ENCODE peak calls at places on chromosome 14, in four cellular contexts. D is Peyer's patch, W is right lobe of liver, P is H1. N is an unnamed sample.

GRCh38 chr14:59028476-59029202 is 159.8 kb upstream of the DAAM1 start:
- DNase-seq in D (no peak), P (peak; percentile 62), W (peak; percentile 68), N (peak; percentile 61)

GRCh38 chr14:102015771-102016170 is 51.4 kb downstream of the DYNC1H1 start:
- DNase-seq in D (no peak), W (no peak), P (no peak), N (no peak)

GRCh38 chr14:60565211-60565610 is 56.3 kb downstream of the SIX6 start:
- DNase-seq in D (no peak), P (no peak), W (no peak), N (no peak)

GRCh38 chr14:37289688-37290087 is 92.0 kb downstream of the MIPOL1 start:
- DNase-seq in D (no peak), W (no peak), P (no peak), N (no peak)

GRCh38 chr14:50719911-50720759 is 52.0 kb upstream of the SAV1 start:
- DNase-seq in P (no peak), W (no peak), D (no peak), N (no peak)

GRCh38 chr14:55430024-55430690 is 10.3 kb downstream of the TBPL2 start:
- DNase-seq in D (peak; percentile 30), P (no peak), W (no peak), N (no peak)

GRCh38 chr14:99234982-99235491 is 37.0 kb downstream of the BCL11B start:
- DNase-seq in P (peak; percentile 79), W (no peak), D (no peak), N (no peak)

GRCh38 chr14:104687601-104688504 is 1.6 kb upstream of the INF2 start:
- DNase-seq in D (peak; percentile 32), P (no peak), W (peak; percentile 97), N (peak; percentile 92)

GRCh38 chr14:31692376-31692781 is 131.2 kb downstream of the NUBPL start:
- DNase-seq in P (no peak), D (no peak), W (no peak), N (no peak)

GRCh38 chr14:33475623-33476022 is 475.3 kb downstream of the EGLN3 start:
- DNase-seq in D (no peak), W (no peak), P (peak; percentile 76), N (no peak)

DNA sequence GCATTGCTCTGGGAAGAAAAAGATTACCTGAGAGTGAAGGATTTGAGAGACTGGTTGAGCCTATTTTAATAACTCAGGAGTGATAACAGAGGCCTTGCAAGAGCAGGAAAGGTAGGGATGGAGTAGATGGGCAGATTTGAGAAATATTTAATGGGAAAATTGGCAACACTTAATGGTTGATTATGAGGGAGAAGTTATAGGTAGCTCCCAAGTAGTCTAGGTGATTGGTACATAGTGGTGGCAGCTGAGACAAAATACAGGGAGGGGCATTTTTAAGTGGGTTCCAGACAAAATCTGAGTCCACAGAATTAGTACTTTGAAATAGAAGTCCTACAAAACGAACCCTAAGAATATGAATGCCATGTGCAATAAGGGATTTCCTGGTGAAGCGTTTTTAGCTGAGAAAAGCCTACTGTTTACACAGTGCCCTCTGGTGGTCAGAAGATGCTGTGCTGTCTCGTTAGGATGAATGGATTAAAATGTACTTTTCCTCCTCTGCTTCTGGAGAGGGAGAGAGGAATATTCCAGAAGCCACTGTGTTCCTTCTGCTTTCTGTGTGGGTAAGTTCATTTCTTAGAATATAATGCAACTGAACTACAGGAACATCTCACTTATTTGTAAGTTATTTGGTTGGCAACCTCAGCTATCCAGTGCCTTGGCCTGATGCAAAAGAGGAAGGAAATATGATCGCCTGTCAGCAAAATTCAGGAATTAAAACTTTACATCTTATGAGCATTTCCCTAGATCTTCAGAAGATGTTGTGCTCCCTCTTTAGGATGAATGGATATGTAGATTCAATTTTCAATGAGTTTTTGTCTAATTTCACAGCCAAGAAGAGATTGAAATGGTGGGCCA is 6.5 kb downstream of the ZBTB1 start:
- DNase-seq in W (no peak), P (peak; percentile 75), D (peak; percentile 81), N (peak; percentile 71)
- TF ChIP-seq POLR2A in W (no peak), P (no peak), D (no peak), N (no peak)

DNA sequence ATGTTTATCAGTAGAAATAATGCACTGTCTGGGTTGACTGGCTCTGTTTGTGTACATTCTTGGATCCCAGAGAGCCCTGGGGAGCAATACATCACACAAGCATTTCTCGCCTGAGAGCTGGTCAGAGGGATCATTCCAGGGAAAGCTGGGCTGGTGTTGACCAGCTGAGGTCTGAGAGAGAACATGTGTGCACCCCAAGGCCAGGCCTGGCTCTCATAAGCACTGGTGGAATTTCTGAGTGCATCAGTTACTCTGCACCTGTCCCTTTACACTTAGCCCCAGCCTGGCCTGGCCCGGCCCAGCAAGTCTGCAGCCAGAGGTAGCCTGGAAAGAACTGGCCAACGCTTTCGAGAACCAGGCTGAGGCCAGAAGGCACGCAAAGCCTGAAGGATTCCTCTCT is 30.0 kb upstream of the LTBP2 start:
- DNase-seq in D (no peak), P (no peak), W (no peak), N (peak; percentile 51)
- TF ChIP-seq POLR2A in D (no peak), P (no peak), W (no peak), N (no peak)

GRCh38 chr14:93249128-93249831 is 42.2 kb downstream of the UBR7 start:
- DNase-seq in D (no peak), P (no peak), W (no peak), N (no peak)
- TF ChIP-seq POLR2A in D (no peak), P (no peak), W (no peak), N (no peak)

DNA sequence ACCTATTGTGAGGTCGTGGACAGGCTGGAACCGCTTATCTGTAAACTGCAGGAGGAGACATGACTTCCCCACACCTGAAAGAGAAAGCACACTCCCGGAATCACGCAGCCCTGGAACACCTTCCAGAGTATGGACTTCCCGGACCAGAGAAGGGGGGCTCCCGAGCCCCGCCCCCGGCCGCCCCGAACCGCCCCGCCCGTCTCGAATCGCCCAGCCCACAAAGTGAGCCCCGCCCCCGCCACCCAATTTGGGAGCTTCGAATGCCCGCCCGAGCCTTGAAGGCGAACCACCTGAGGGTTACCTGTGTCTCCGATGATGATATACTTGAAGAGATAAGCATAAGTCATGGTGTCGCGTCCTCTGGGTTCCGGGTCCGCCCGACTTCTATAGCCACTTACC is 234 bp downstream of the RAB2B start:
- DNase-seq in D (peak; percentile 90), W (peak; percentile 93), P (no peak), N (peak; percentile 85)
- TF ChIP-seq POLR2A in D (no peak), W (no peak), P (no peak), N (no peak)

DNA sequence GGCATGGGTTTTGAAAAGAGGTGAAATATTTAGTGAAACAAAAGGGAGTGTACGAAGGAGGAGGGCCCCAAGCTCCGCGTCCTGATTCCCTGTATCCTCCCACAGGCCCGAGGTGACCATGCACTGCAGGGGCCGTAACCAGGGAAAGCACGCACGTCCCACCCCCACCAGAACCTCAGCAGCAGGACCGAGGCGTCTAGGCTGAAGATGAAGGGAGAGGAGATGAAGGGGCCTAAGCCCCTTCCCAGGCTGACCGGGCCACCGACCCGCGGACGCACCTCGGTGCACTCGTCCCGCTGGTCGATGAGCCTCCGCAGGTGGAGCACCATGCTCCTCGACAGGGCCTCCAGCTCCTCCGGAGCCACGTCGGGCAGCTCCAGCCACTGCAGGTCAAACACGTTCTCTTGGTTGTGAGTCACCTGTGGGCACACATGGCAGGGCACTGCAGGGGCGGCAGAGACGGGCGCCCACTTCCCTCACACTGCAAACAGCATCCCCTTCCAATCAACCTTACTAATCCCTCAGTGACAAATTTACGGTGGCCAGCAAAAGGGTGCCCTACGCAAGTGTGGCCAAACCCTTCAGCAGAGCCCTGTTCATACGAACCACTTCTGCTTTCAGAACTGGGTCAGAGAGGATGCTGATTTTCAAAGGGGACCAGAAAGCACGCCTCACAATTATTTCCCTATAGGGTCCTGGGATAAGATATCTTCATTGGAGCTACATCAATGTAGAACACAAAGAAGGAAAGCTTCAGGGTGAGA is 77.8 kb downstream of the CCDC88C start:
- DNase-seq in W (no peak), P (no peak), D (no peak), N (no peak)
- TF ChIP-seq POLR2A in W (no peak), P (no peak), D (no peak), N (no peak)

GRCh38 chr14:77322209-77322902 is 1.5 kb downstream of the GSTZ1 start:
- DNase-seq in D (no peak), P (no peak), W (no peak), N (no peak)

GRCh38 chr14:77322951-77323350 is 2.1 kb downstream of the GSTZ1 start:
- DNase-seq in D (no peak), W (no peak), P (no peak), N (no peak)

GRCh38 chr14:77318006-77318553 is 2.6 kb downstream of the POMT2 start:
- DNase-seq in P (no peak), W (no peak), D (no peak), N (no peak)

GRCh38 chr14:77319416-77319815 is 1.3 kb downstream of the POMT2 start:
- DNase-seq in P (no peak), W (no peak), D (no peak), N (no peak)

GRCh38 chr14:77320238-77320935 is at the start of gene POMT2:
- DNase-seq in D (peak; percentile 95), W (peak; percentile 97), P (peak; percentile 98), N (peak; percentile 96)
- TF ChIP-seq POLR2A in D (peak; percentile 11), W (peak; percentile 37), P (no peak), N (no peak)

GRCh38 chr14:22488522-22489246 is 100.3 kb downstream of the DAD1 start:
- DNase-seq in D (no peak), W (no peak), P (no peak), N (no peak)
- TF ChIP-seq POLR2A in D (no peak), W (no peak), P (no peak), N (no peak)

GRCh38 chr14:25033358-25033757 is 16.6 kb downstream of the STXBP6 start:
- DNase-seq in P (no peak), W (no peak), D (no peak), N (no peak)

GRCh38 chr14:25026476-25027137 is 23.3 kb downstream of the STXBP6 start:
- DNase-seq in W (no peak), D (no peak), P (no peak), N (no peak)

GRCh38 chr14:25037032-25037431 is 12.9 kb downstream of the STXBP6 start:
- DNase-seq in D (no peak), W (no peak), P (no peak), N (peak; percentile 27)

GRCh38 chr14:25034803-25035681 is 14.9 kb downstream of the STXBP6 start:
- DNase-seq in P (no peak), D (no peak), W (no peak), N (no peak)

DNA sequence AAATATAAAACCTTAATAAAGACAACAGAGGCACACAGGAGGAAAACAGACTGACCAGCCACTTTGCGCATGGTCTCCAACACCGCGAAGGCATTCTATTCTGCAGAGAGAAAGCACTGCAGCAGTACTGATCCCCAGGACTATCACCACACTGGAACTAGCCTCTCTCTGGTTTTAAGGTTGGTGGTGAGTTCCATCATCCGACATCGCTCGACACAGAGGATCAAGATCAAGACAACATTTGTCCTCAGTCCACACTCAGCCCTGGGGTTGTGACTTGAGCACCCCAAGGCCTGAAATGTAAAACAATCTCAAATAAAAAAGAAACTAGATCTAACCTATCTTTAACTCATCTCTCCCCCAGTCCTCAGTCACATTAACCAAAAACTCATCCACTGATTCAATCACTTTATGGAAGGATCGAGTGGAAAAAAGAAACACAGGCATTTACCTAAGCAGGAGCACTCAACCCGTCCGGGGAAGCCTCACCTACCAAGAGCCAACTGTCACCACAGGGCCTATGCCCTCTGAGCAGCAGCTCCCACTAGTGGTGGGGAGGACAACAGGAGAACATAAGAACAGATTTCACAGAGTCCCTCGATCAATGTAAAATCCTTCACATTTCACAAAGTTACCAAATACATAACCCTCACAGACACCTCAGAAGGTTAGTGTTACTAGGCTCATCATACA is 17.7 kb downstream of the STXBP6 start:
- DNase-seq in D (no peak), P (no peak), W (no peak), N (no peak)
- TF ChIP-seq POLR2A in D (no peak), P (no peak), W (no peak), N (no peak)

N was measured in heart left ventricle.